ENCODE peak calls at places on chromosomes 3 and 15, in five cellular contexts. One of them, this sample, is unnamed.

GRCh38 chr15:38253448-38253847 is 812 bp downstream of the SPRED1 start:
- DNase-seq in K562: peak
- DNase-seq in naive thymus-derived CD4-positive, alpha-beta T cell: no peak
- DNase-seq in brain microvascular endothelial cell: peak
- DNase-seq in AG04450: no peak
- DNase-seq in this sample: no peak

GRCh38 chr3:50356553-50356952 is 2.8 kb downstream of the TMEM115 start:
- DNase-seq in K562: peak
- DNase-seq in naive thymus-derived CD4-positive, alpha-beta T cell: no peak
- DNase-seq in brain microvascular endothelial cell: no peak
- DNase-seq in AG04450: no peak
- DNase-seq in this sample: no peak

GRCh38 chr3:64440498-64440897 is 215.2 kb upstream of the PRICKLE2 start:
- DNase-seq in K562: no peak
- DNase-seq in naive thymus-derived CD4-positive, alpha-beta T cell: no peak
- DNase-seq in brain microvascular endothelial cell: peak
- DNase-seq in AG04450: no peak
- DNase-seq in this sample: peak

GRCh38 chr15:90213818-90214204 is 12.7 kb downstream of the SEMA4B start:
- DNase-seq in K562: no peak
- DNase-seq in naive thymus-derived CD4-positive, alpha-beta T cell: no peak
- DNase-seq in brain microvascular endothelial cell: no peak
- DNase-seq in AG04450: no peak
- DNase-seq in this sample: no peak

GRCh38 chr15:73655724-73656123 is 22.5 kb upstream of the NPTN start:
- DNase-seq in K562: no peak
- DNase-seq in naive thymus-derived CD4-positive, alpha-beta T cell: no peak
- DNase-seq in brain microvascular endothelial cell: no peak
- DNase-seq in AG04450: no peak
- DNase-seq in this sample: no peak

GRCh38 chr3:59064276-59064675 is 14.5 kb upstream of the CFAP20DC start:
- DNase-seq in K562: peak
- DNase-seq in naive thymus-derived CD4-positive, alpha-beta T cell: no peak
- DNase-seq in brain microvascular endothelial cell: no peak
- DNase-seq in AG04450: no peak
- DNase-seq in this sample: no peak

GRCh38 chr3:46242120-46242519 is at the start of gene CCR3:
- DNase-seq in K562: no peak
- DNase-seq in naive thymus-derived CD4-positive, alpha-beta T cell: no peak
- DNase-seq in brain microvascular endothelial cell: no peak
- DNase-seq in AG04450: no peak
- DNase-seq in this sample: no peak

GRCh38 chr3:46673151-46674030 is 20.1 kb downstream of the ALS2CL start:
- DNase-seq in K562: no peak
- DNase-seq in naive thymus-derived CD4-positive, alpha-beta T cell: no peak
- DNase-seq in brain microvascular endothelial cell: no peak
- DNase-seq in AG04450: no peak
- DNase-seq in this sample: no peak

GRCh38 chr3:171005648-171006047 is 20.9 kb downstream of the SLC2A2 start:
- DNase-seq in K562: no peak
- DNase-seq in naive thymus-derived CD4-positive, alpha-beta T cell: no peak
- DNase-seq in brain microvascular endothelial cell: no peak
- DNase-seq in AG04450: no peak
- DNase-seq in this sample: no peak

GRCh38 chr3:104385421-104385820 is 981.3 kb upstream of the ALCAM start:
- DNase-seq in K562: no peak
- DNase-seq in naive thymus-derived CD4-positive, alpha-beta T cell: no peak
- DNase-seq in brain microvascular endothelial cell: no peak
- DNase-seq in AG04450: no peak
- DNase-seq in this sample: no peak

GRCh38 chr3:27714692-27715453 is 7.2 kb downstream of the EOMES start:
- DNase-seq in K562: no peak
- DNase-seq in naive thymus-derived CD4-positive, alpha-beta T cell: no peak
- DNase-seq in brain microvascular endothelial cell: no peak
- DNase-seq in AG04450: no peak
- DNase-seq in this sample: no peak

GRCh38 chr15:59536553-59536952 is 75.0 kb upstream of the GCNT3 start:
- DNase-seq in K562: no peak
- DNase-seq in naive thymus-derived CD4-positive, alpha-beta T cell: no peak
- DNase-seq in brain microvascular endothelial cell: no peak
- DNase-seq in AG04450: no peak
- DNase-seq in this sample: no peak

GRCh38 chr15:57708047-57708446 is 1.5 kb downstream of the POLR2M start:
- DNase-seq in K562: peak
- DNase-seq in naive thymus-derived CD4-positive, alpha-beta T cell: no peak
- DNase-seq in brain microvascular endothelial cell: no peak
- DNase-seq in AG04450: no peak
- DNase-seq in this sample: no peak

GRCh38 chr3:89560546-89560945 is 453.1 kb downstream of the EPHA3 start:
- DNase-seq in K562: no peak
- DNase-seq in naive thymus-derived CD4-positive, alpha-beta T cell: no peak
- DNase-seq in brain microvascular endothelial cell: peak
- DNase-seq in AG04450: no peak
- DNase-seq in this sample: no peak

GRCh38 chr15:75174736-75175135 is 26.9 kb upstream of the C15orf39 start:
- DNase-seq in K562: no peak
- DNase-seq in naive thymus-derived CD4-positive, alpha-beta T cell: no peak
- DNase-seq in brain microvascular endothelial cell: no peak
- DNase-seq in AG04450: no peak
- DNase-seq in this sample: no peak
- H3K27ac ChIP-seq in K562: no peak
- H3K27ac ChIP-seq in naive thymus-derived CD4-positive, alpha-beta T cell: no peak
- H3K27ac ChIP-seq in brain microvascular endothelial cell: no peak
- H3K27ac ChIP-seq in AG04450: no peak
- H3K27ac ChIP-seq in this sample: no peak

DNA sequence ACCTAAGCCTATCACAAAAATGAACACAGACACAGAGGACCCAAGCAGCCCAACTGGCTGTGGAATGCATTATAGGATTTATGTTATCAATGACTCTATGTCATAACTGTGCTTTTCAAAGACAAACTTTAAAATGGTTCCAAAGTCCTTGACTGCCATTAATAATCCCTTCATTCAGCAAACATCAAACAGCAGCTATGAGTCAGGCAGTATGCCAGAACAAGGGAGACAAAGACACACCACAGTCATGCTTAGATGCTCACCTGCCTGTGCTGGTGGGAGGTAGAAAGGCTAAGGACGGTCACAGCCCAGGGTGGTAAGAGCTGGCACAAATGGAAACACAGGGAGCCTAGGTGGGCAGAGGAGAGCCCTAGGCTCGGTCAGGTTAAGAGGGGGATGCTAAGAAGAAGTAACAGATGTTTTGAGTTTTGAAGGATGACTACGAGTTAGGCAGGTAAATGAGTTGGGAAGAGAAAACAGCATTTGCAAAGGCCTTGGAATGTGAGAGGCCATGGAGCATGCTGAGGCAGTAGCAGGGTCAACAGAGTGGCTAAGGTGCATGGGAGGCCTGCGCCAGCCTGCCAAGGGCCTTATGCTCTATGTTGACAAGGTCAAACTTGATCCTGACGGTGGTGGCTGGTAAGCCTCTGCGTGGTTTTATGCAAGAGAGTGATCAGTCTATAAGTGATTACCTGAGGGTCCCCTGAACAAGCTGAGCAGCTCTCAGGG is 23.0 kb downstream of the NMNAT3 start:
- DNase-seq in K562: no peak
- DNase-seq in naive thymus-derived CD4-positive, alpha-beta T cell: no peak
- DNase-seq in brain microvascular endothelial cell: no peak
- DNase-seq in AG04450: no peak
- DNase-seq in this sample: peak
- H3K27ac ChIP-seq in K562: no peak
- H3K27ac ChIP-seq in naive thymus-derived CD4-positive, alpha-beta T cell: no peak
- H3K27ac ChIP-seq in brain microvascular endothelial cell: no peak
- H3K27ac ChIP-seq in AG04450: no peak
- H3K27ac ChIP-seq in this sample: peak

GRCh38 chr3:30292192-30292893 is 314.1 kb upstream of the TGFBR2 start:
- DNase-seq in K562: no peak
- DNase-seq in naive thymus-derived CD4-positive, alpha-beta T cell: no peak
- DNase-seq in brain microvascular endothelial cell: peak
- DNase-seq in AG04450: no peak
- DNase-seq in this sample: no peak
- H3K27ac ChIP-seq in K562: no peak
- H3K27ac ChIP-seq in naive thymus-derived CD4-positive, alpha-beta T cell: no peak
- H3K27ac ChIP-seq in brain microvascular endothelial cell: peak
- H3K27ac ChIP-seq in AG04450: no peak
- H3K27ac ChIP-seq in this sample: peak

DNA sequence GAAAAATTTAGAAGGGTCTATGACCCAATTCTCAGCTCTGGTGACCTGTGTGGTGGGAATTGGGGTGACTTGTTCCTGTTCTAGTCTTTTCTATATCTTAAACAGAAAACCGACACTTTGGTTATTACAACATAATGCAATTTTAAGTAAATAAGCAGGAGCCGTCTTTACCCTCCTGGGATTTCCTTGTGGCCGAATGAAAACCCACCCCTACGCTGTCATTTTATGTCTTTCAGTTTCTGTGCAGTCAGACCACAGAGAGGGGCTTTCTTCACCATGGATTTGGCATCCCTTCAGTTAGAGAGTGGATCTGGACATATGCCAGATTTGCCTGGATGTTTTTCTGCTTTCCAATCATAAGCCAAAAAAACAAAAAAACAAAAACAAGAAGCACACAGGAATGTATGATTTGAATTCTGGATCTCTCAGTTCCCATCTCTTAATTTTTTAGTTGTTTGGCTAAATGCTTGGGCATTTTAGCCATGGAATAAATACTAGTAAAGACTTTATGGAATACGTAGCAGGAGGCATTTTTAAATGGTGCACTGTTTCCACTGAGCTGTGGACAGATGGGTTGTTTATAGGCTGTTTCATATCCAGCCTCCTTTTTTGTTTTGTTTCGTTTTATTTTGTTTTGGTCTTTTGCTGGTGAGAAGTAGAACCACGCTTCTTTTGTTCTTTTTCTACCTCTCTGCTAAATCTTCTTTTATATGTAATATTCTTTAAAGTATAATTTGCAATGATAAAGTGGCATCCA is 272.9 kb downstream of the FEZF2 start:
- DNase-seq in K562: no peak
- DNase-seq in naive thymus-derived CD4-positive, alpha-beta T cell: no peak
- DNase-seq in brain microvascular endothelial cell: no peak
- DNase-seq in AG04450: no peak
- DNase-seq in this sample: no peak
- H3K27ac ChIP-seq in K562: no peak
- H3K27ac ChIP-seq in naive thymus-derived CD4-positive, alpha-beta T cell: no peak
- H3K27ac ChIP-seq in brain microvascular endothelial cell: no peak
- H3K27ac ChIP-seq in AG04450: no peak
- H3K27ac ChIP-seq in this sample: no peak

GRCh38 chr15:76664895-76665294 is 240.2 kb downstream of the SCAPER start:
- DNase-seq in K562: no peak
- DNase-seq in naive thymus-derived CD4-positive, alpha-beta T cell: no peak
- DNase-seq in brain microvascular endothelial cell: no peak
- DNase-seq in AG04450: no peak
- DNase-seq in this sample: no peak

GRCh38 chr15:76668900-76669299 is 236.2 kb downstream of the SCAPER start:
- DNase-seq in K562: no peak
- DNase-seq in naive thymus-derived CD4-positive, alpha-beta T cell: no peak
- DNase-seq in brain microvascular endothelial cell: no peak
- DNase-seq in AG04450: no peak
- DNase-seq in this sample: no peak

GRCh38 chr15:76667943-76668715 is 237.0 kb downstream of the SCAPER start:
- DNase-seq in K562: no peak
- DNase-seq in naive thymus-derived CD4-positive, alpha-beta T cell: no peak
- DNase-seq in brain microvascular endothelial cell: no peak
- DNase-seq in AG04450: no peak
- DNase-seq in this sample: no peak

GRCh38 chr15:76663529-76663928 is 241.6 kb downstream of the SCAPER start:
- DNase-seq in K562: no peak
- DNase-seq in naive thymus-derived CD4-positive, alpha-beta T cell: no peak
- DNase-seq in brain microvascular endothelial cell: no peak
- DNase-seq in AG04450: no peak
- DNase-seq in this sample: no peak

GRCh38 chr15:76664411-76664810 is 240.7 kb downstream of the SCAPER start:
- DNase-seq in K562: no peak
- DNase-seq in naive thymus-derived CD4-positive, alpha-beta T cell: no peak
- DNase-seq in brain microvascular endothelial cell: no peak
- DNase-seq in AG04450: no peak
- DNase-seq in this sample: no peak
- H3K27ac ChIP-seq in K562: no peak
- H3K27ac ChIP-seq in naive thymus-derived CD4-positive, alpha-beta T cell: no peak
- H3K27ac ChIP-seq in brain microvascular endothelial cell: no peak
- H3K27ac ChIP-seq in AG04450: no peak
- H3K27ac ChIP-seq in this sample: no peak

GRCh38 chr15:49848824-49849209 is 228.0 kb downstream of the DTWD1 start:
- DNase-seq in K562: no peak
- DNase-seq in naive thymus-derived CD4-positive, alpha-beta T cell: no peak
- DNase-seq in brain microvascular endothelial cell: no peak
- DNase-seq in AG04450: no peak
- DNase-seq in this sample: no peak
- H3K27ac ChIP-seq in K562: no peak
- H3K27ac ChIP-seq in naive thymus-derived CD4-positive, alpha-beta T cell: no peak
- H3K27ac ChIP-seq in brain microvascular endothelial cell: peak
- H3K27ac ChIP-seq in AG04450: peak
- H3K27ac ChIP-seq in this sample: no peak

GRCh38 chr3:39409514-39410136 is 3.1 kb downstream of the RPSA start:
- DNase-seq in K562: no peak
- DNase-seq in naive thymus-derived CD4-positive, alpha-beta T cell: no peak
- DNase-seq in brain microvascular endothelial cell: no peak
- DNase-seq in AG04450: no peak
- DNase-seq in this sample: no peak
- H3K27ac ChIP-seq in K562: peak
- H3K27ac ChIP-seq in naive thymus-derived CD4-positive, alpha-beta T cell: peak
- H3K27ac ChIP-seq in brain microvascular endothelial cell: no peak
- H3K27ac ChIP-seq in AG04450: no peak
- H3K27ac ChIP-seq in this sample: peak

GRCh38 chr3:69665026-69665739 is 74.1 kb upstream of the MITF start:
- DNase-seq in K562: peak
- DNase-seq in naive thymus-derived CD4-positive, alpha-beta T cell: no peak
- DNase-seq in brain microvascular endothelial cell: peak
- DNase-seq in AG04450: no peak
- DNase-seq in this sample: peak

GRCh38 chr3:69660631-69661030 is 78.6 kb upstream of the MITF start:
- DNase-seq in K562: no peak
- DNase-seq in naive thymus-derived CD4-positive, alpha-beta T cell: no peak
- DNase-seq in brain microvascular endothelial cell: no peak
- DNase-seq in AG04450: no peak
- DNase-seq in this sample: no peak

GRCh38 chr3:69658514-69658913 is 80.8 kb upstream of the MITF start:
- DNase-seq in K562: no peak
- DNase-seq in naive thymus-derived CD4-positive, alpha-beta T cell: no peak
- DNase-seq in brain microvascular endothelial cell: no peak
- DNase-seq in AG04450: no peak
- DNase-seq in this sample: no peak

DNA sequence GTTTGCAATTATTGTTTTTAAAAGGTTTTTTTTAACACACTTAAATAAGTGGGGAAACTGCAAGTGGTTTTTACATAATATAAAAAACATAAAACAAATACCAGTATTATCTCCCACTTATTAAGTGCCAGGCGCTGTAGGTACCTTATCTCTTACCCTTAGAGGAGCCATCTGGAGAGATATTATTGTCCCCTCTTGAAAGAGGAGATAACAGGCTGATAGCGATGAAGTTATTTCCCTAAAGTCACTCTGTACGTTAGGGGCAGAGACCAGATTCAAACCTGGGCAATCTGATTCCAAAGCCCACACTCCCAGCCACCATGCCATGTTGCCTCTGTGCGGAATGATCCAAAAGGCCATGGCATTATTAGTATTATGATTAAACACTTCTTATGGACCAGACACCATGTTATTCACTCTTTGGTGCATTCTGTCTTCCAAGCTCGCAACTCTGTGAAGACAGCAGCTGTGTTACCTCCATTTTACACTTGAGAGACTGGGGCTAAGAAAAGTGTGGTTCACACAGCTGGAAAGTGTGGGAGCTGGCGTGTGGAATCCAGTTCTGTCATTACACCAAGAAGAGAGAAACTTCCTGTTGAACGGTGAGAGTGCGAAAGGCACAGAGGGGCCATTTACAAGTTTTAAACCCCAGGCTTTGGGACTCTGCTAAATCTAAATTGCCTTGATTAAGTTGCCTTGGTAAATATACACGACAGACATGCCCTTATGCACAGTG is 79.9 kb upstream of the MITF start:
- DNase-seq in K562: no peak
- DNase-seq in naive thymus-derived CD4-positive, alpha-beta T cell: no peak
- DNase-seq in brain microvascular endothelial cell: no peak
- DNase-seq in AG04450: no peak
- DNase-seq in this sample: no peak
- H3K27ac ChIP-seq in K562: no peak
- H3K27ac ChIP-seq in naive thymus-derived CD4-positive, alpha-beta T cell: no peak
- H3K27ac ChIP-seq in brain microvascular endothelial cell: no peak
- H3K27ac ChIP-seq in AG04450: no peak
- H3K27ac ChIP-seq in this sample: no peak

This sample was measured in epithelial cell of prostate.